ENCODE peak calls at places on chromosomes 16 and 17, in ten cellular contexts. One of them, this sample, is unnamed. For H3K4me1, the result is how much of the 10 kb centered on the place peaks cover.

GRCh38 chr17:72189781-72190593 is 69.2 kb downstream of the SOX9 start:
- DNase-seq in neural progenitor cell: no peak
- DNase-seq in astrocyte: peak
- DNase-seq in stomach: no peak
- DNase-seq in endodermal cell: peak
- DNase-seq in CD8-positive, alpha-beta T cell: no peak
- DNase-seq in tibial nerve: no peak
- DNase-seq in uterus: no peak
- DNase-seq in heart left ventricle: no peak
- DNase-seq in heart right ventricle: no peak
- DNase-seq in this sample: no peak

GRCh38 chr17:58412910-58413630 is 4.3 kb downstream of the RNF43 start:
- DNase-seq in neural progenitor cell: no peak
- DNase-seq in astrocyte: no peak
- DNase-seq in stomach: no peak
- DNase-seq in endodermal cell: no peak
- DNase-seq in CD8-positive, alpha-beta T cell: no peak
- DNase-seq in tibial nerve: no peak
- DNase-seq in uterus: no peak
- DNase-seq in heart left ventricle: no peak
- DNase-seq in heart right ventricle: no peak
- DNase-seq in this sample: no peak

GRCh38 chr17:61400786-61401279 is 1.2 kb downstream of the TBX2 start:
- DNase-seq in neural progenitor cell: peak
- DNase-seq in astrocyte: peak
- DNase-seq in stomach: no peak
- DNase-seq in endodermal cell: peak
- DNase-seq in CD8-positive, alpha-beta T cell: no peak
- DNase-seq in tibial nerve: no peak
- DNase-seq in uterus: peak
- DNase-seq in heart left ventricle: no peak
- DNase-seq in heart right ventricle: no peak
- DNase-seq in this sample: no peak

GRCh38 chr17:27659685-27660084 is 28.7 kb downstream of the LGALS9 start:
- DNase-seq in neural progenitor cell: no peak
- DNase-seq in astrocyte: no peak
- DNase-seq in stomach: no peak
- DNase-seq in endodermal cell: no peak
- DNase-seq in CD8-positive, alpha-beta T cell: no peak
- DNase-seq in tibial nerve: no peak
- DNase-seq in uterus: no peak
- DNase-seq in heart left ventricle: no peak
- DNase-seq in heart right ventricle: no peak
- DNase-seq in this sample: no peak

GRCh38 chr16:14509055-14509454 is 121.0 kb downstream of the PARN start:
- DNase-seq in neural progenitor cell: no peak
- DNase-seq in astrocyte: peak
- DNase-seq in stomach: no peak
- DNase-seq in endodermal cell: no peak
- DNase-seq in CD8-positive, alpha-beta T cell: no peak
- DNase-seq in tibial nerve: no peak
- DNase-seq in uterus: no peak
- DNase-seq in heart left ventricle: no peak
- DNase-seq in heart right ventricle: no peak
- DNase-seq in this sample: peak

GRCh38 chr17:6667516-6667915 is 16.0 kb downstream of the C17orf100 start:
- DNase-seq in neural progenitor cell: no peak
- DNase-seq in astrocyte: no peak
- DNase-seq in stomach: no peak
- DNase-seq in endodermal cell: no peak
- DNase-seq in CD8-positive, alpha-beta T cell: no peak
- DNase-seq in tibial nerve: no peak
- DNase-seq in uterus: no peak
- DNase-seq in heart left ventricle: no peak
- DNase-seq in heart right ventricle: no peak
- DNase-seq in this sample: no peak

GRCh38 chr17:17053446-17054379 is 11.5 kb downstream of the MPRIP start:
- DNase-seq in neural progenitor cell: no peak
- DNase-seq in astrocyte: no peak
- DNase-seq in stomach: peak
- DNase-seq in endodermal cell: peak
- DNase-seq in CD8-positive, alpha-beta T cell: no peak
- DNase-seq in tibial nerve: no peak
- DNase-seq in uterus: no peak
- DNase-seq in heart left ventricle: no peak
- DNase-seq in heart right ventricle: no peak
- DNase-seq in this sample: no peak

GRCh38 chr17:30449480-30449879 is 27.7 kb upstream of the GOSR1 start:
- DNase-seq in neural progenitor cell: no peak
- DNase-seq in astrocyte: peak
- DNase-seq in stomach: no peak
- DNase-seq in endodermal cell: no peak
- DNase-seq in CD8-positive, alpha-beta T cell: no peak
- DNase-seq in tibial nerve: no peak
- DNase-seq in uterus: no peak
- DNase-seq in heart left ventricle: peak
- DNase-seq in heart right ventricle: peak
- DNase-seq in this sample: no peak

GRCh38 chr17:62109378-62109902 is 44.4 kb upstream of the MED13 start:
- DNase-seq in neural progenitor cell: peak
- DNase-seq in astrocyte: peak
- DNase-seq in stomach: peak
- DNase-seq in endodermal cell: peak
- DNase-seq in CD8-positive, alpha-beta T cell: peak
- DNase-seq in tibial nerve: no peak
- DNase-seq in uterus: no peak
- DNase-seq in heart left ventricle: no peak
- DNase-seq in heart right ventricle: peak
- DNase-seq in this sample: peak

GRCh38 chr17:28615260-28615940 is 1.4 kb upstream of the RSKR start:
- DNase-seq in neural progenitor cell: no peak
- DNase-seq in astrocyte: no peak
- DNase-seq in stomach: no peak
- DNase-seq in endodermal cell: no peak
- DNase-seq in CD8-positive, alpha-beta T cell: no peak
- DNase-seq in tibial nerve: no peak
- DNase-seq in uterus: no peak
- DNase-seq in heart left ventricle: no peak
- DNase-seq in heart right ventricle: no peak
- DNase-seq in this sample: no peak

GRCh38 chr16:68200120-68200783 is 35.7 kb downstream of the ESRP2 start:
- DNase-seq in neural progenitor cell: no peak
- DNase-seq in astrocyte: peak
- DNase-seq in stomach: no peak
- DNase-seq in endodermal cell: no peak
- DNase-seq in CD8-positive, alpha-beta T cell: no peak
- DNase-seq in tibial nerve: no peak
- DNase-seq in uterus: no peak
- DNase-seq in heart left ventricle: no peak
- DNase-seq in heart right ventricle: no peak
- DNase-seq in this sample: peak

GRCh38 chr17:77924757-77925336 is 33.7 kb upstream of the TNRC6C start:
- DNase-seq in neural progenitor cell: peak
- DNase-seq in astrocyte: peak
- DNase-seq in stomach: peak
- DNase-seq in endodermal cell: peak
- DNase-seq in CD8-positive, alpha-beta T cell: no peak
- DNase-seq in tibial nerve: peak
- DNase-seq in uterus: no peak
- DNase-seq in heart left ventricle: peak
- DNase-seq in heart right ventricle: peak
- DNase-seq in this sample: no peak

GRCh38 chr17:38978180-38978579 is 11.0 kb upstream of the FBXO47 start:
- DNase-seq in neural progenitor cell: no peak
- DNase-seq in astrocyte: no peak
- DNase-seq in stomach: no peak
- DNase-seq in endodermal cell: no peak
- DNase-seq in CD8-positive, alpha-beta T cell: no peak
- DNase-seq in tibial nerve: no peak
- DNase-seq in uterus: no peak
- DNase-seq in heart left ventricle: no peak
- DNase-seq in heart right ventricle: no peak
- DNase-seq in this sample: no peak

GRCh38 chr17:68184816-68185436 is 62.9 kb upstream of the AMZ2 start:
- DNase-seq in neural progenitor cell: no peak
- DNase-seq in astrocyte: no peak
- DNase-seq in stomach: no peak
- DNase-seq in endodermal cell: peak
- DNase-seq in CD8-positive, alpha-beta T cell: peak
- DNase-seq in tibial nerve: no peak
- DNase-seq in uterus: no peak
- DNase-seq in heart left ventricle: no peak
- DNase-seq in heart right ventricle: no peak
- DNase-seq in this sample: no peak

GRCh38 chr17:77214743-77215142 is 74.0 kb downstream of the SEC14L1 start:
- DNase-seq in neural progenitor cell: peak
- DNase-seq in astrocyte: no peak
- DNase-seq in stomach: peak
- DNase-seq in endodermal cell: peak
- DNase-seq in CD8-positive, alpha-beta T cell: peak
- DNase-seq in tibial nerve: no peak
- DNase-seq in uterus: no peak
- DNase-seq in heart left ventricle: peak
- DNase-seq in heart right ventricle: peak
- DNase-seq in this sample: no peak

GRCh38 chr17:79840204-79840988 is 1.2 kb upstream of the CBX4 start:
- DNase-seq in neural progenitor cell: peak
- DNase-seq in astrocyte: peak
- DNase-seq in stomach: peak
- DNase-seq in endodermal cell: peak
- DNase-seq in CD8-positive, alpha-beta T cell: peak
- DNase-seq in tibial nerve: peak
- DNase-seq in uterus: peak
- DNase-seq in heart left ventricle: no peak
- DNase-seq in heart right ventricle: peak
- DNase-seq in this sample: no peak

GRCh38 chr17:45686250-45686649 is 97.9 kb upstream of the CRHR1 start:
- DNase-seq in neural progenitor cell: no peak
- DNase-seq in astrocyte: no peak
- DNase-seq in stomach: no peak
- DNase-seq in endodermal cell: no peak
- DNase-seq in CD8-positive, alpha-beta T cell: no peak
- DNase-seq in tibial nerve: no peak
- DNase-seq in uterus: no peak
- DNase-seq in heart left ventricle: no peak
- DNase-seq in heart right ventricle: no peak
- DNase-seq in this sample: no peak

GRCh38 chr17:81512984-81513668 is 527 bp upstream of the ACTG1 start:
- DNase-seq in neural progenitor cell: peak
- DNase-seq in astrocyte: no peak
- DNase-seq in stomach: peak
- DNase-seq in endodermal cell: peak
- DNase-seq in CD8-positive, alpha-beta T cell: peak
- DNase-seq in tibial nerve: peak
- DNase-seq in uterus: peak
- DNase-seq in heart left ventricle: peak
- DNase-seq in heart right ventricle: peak
- DNase-seq in this sample: peak

DNA sequence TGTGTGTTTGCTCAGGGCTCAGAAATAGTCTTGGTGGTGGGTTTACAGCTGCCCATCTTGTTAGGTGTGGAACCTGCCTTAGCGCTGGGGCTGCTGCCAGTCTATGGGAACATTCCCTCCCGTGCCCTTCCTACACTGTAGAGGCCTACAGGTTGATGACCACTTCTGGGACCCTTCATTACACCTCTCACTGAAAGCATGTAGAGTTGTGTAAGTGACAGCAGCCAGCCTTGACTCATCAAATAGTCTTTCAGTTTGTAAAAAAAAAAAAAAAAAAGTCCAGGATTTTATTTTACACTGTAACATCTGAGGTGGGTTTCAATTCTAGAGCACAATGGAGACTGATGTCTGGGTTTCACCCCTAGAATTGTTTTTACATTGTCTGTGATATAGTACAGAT is 193.9 kb downstream of the SPECC1 start:
- DNase-seq in neural progenitor cell: no peak
- DNase-seq in astrocyte: no peak
- DNase-seq in stomach: no peak
- DNase-seq in endodermal cell: no peak
- DNase-seq in CD8-positive, alpha-beta T cell: no peak
- DNase-seq in tibial nerve: no peak
- DNase-seq in uterus: no peak
- DNase-seq in heart left ventricle: no peak
- DNase-seq in heart right ventricle: no peak
- DNase-seq in this sample: no peak
- H3K4me1 ChIP-seq in neural progenitor cell: under half
- H3K4me1 ChIP-seq in astrocyte: under half
- H3K4me1 ChIP-seq in stomach: under half
- H3K4me1 ChIP-seq in endodermal cell: under half
- H3K4me1 ChIP-seq in CD8-positive, alpha-beta T cell: under half
- H3K4me1 ChIP-seq in tibial nerve: under half
- H3K4me1 ChIP-seq in uterus: under half
- H3K4me1 ChIP-seq in heart left ventricle: under half
- H3K4me1 ChIP-seq in heart right ventricle: under half
- H3K4me1 ChIP-seq in this sample: under half

GRCh38 chr17:48722924-48723554 is at the start of gene PRAC2:
- DNase-seq in neural progenitor cell: peak
- DNase-seq in astrocyte: no peak
- DNase-seq in stomach: no peak
- DNase-seq in endodermal cell: peak
- DNase-seq in CD8-positive, alpha-beta T cell: no peak
- DNase-seq in tibial nerve: no peak
- DNase-seq in uterus: no peak
- DNase-seq in heart left ventricle: no peak
- DNase-seq in heart right ventricle: no peak
- DNase-seq in this sample: no peak
- H3K27ac ChIP-seq in neural progenitor cell: no peak
- H3K27ac ChIP-seq in astrocyte: no peak
- H3K27ac ChIP-seq in stomach: no peak
- H3K27ac ChIP-seq in endodermal cell: no peak
- H3K27ac ChIP-seq in CD8-positive, alpha-beta T cell: no peak
- H3K27ac ChIP-seq in tibial nerve: no peak
- H3K27ac ChIP-seq in uterus: no peak
- H3K27ac ChIP-seq in heart left ventricle: no peak
- H3K27ac ChIP-seq in heart right ventricle: no peak
- H3K27ac ChIP-seq in this sample: no peak

GRCh38 chr17:74336307-74336706 is 10.3 kb downstream of the KIF19 start:
- DNase-seq in neural progenitor cell: no peak
- DNase-seq in astrocyte: no peak
- DNase-seq in stomach: no peak
- DNase-seq in endodermal cell: no peak
- DNase-seq in CD8-positive, alpha-beta T cell: no peak
- DNase-seq in tibial nerve: no peak
- DNase-seq in uterus: no peak
- DNase-seq in heart left ventricle: no peak
- DNase-seq in heart right ventricle: no peak
- DNase-seq in this sample: no peak
- TF ChIP-seq CTCF in neural progenitor cell: no peak
- TF ChIP-seq CTCF in astrocyte: no peak
- TF ChIP-seq CTCF in stomach: no peak
- TF ChIP-seq CTCF in endodermal cell: no peak
- TF ChIP-seq CTCF in CD8-positive, alpha-beta T cell: no peak
- TF ChIP-seq CTCF in tibial nerve: no peak
- TF ChIP-seq CTCF in uterus: no peak
- TF ChIP-seq CTCF in heart left ventricle: no peak
- TF ChIP-seq CTCF in heart right ventricle: no peak
- TF ChIP-seq CTCF in this sample: no peak

DNA sequence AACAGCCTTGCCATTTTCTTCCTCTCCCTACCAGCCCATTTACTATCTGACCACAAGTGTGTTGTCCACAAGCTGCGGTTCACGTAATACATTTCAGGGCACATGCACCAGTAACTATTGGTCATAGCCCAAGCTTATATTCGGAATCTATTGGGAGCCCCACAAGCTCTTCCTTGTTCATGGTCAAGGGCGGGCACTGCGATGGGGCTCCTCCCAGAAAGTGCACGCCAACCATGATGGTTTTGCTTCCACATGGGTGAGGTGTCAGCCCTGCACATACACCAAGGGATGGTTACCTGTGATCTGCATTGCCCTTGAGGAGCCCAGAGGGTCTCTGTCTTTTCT is 12.1 kb downstream of the THRA start:
- DNase-seq in neural progenitor cell: no peak
- DNase-seq in astrocyte: no peak
- DNase-seq in stomach: no peak
- DNase-seq in endodermal cell: no peak
- DNase-seq in CD8-positive, alpha-beta T cell: no peak
- DNase-seq in tibial nerve: no peak
- DNase-seq in uterus: no peak
- DNase-seq in heart left ventricle: no peak
- DNase-seq in heart right ventricle: no peak
- DNase-seq in this sample: no peak
- H3K4me1 ChIP-seq in neural progenitor cell: under half
- H3K4me1 ChIP-seq in astrocyte: under half
- H3K4me1 ChIP-seq in stomach: half or more
- H3K4me1 ChIP-seq in endodermal cell: under half
- H3K4me1 ChIP-seq in CD8-positive, alpha-beta T cell: half or more
- H3K4me1 ChIP-seq in tibial nerve: half or more
- H3K4me1 ChIP-seq in uterus: under half
- H3K4me1 ChIP-seq in heart left ventricle: half or more
- H3K4me1 ChIP-seq in heart right ventricle: half or more
- H3K4me1 ChIP-seq in this sample: under half

This sample was measured in foreskin keratinocyte.